ENCODE peak calls at places on chromosomes 11 and 22, in ten cellular contexts. I is coronary artery, R is dorsolateral prefrontal cortex, O is WTC11, T is HS-27A, W is NCI-H1436, U is foreskin keratinocyte, J is NCI-H510A treated with DMSO at 0.1 percent for 48 hours, M is nephron progenitor cell, B is fibroblast of the aortic adventitia. A is an unnamed sample.

GRCh38 chr11:131943296-131943695 is 572.9 kb downstream of the NTM start:
- DNase-seq in I (no peak), R (no peak), O (no peak), T (no peak), W (no peak), U (peak; percentile 50), J (peak; percentile 91), M (no peak), B (no peak), A (no peak)

GRCh38 chr11:67117667-67118058 is 1.4 kb upstream of the KDM2A start:
- DNase-seq in I (no peak), R (no peak), O (peak; percentile 48), T (no peak), W (no peak), U (no peak), J (no peak), M (peak; percentile 54), B (no peak), A (no peak)

GRCh38 chr11:31958086-31958735 is 132.7 kb upstream of the RCN1 start:
- DNase-seq in I (no peak), R (peak; percentile 57), O (peak; percentile 90), T (no peak), W (peak; percentile 18), U (peak; percentile 30), J (no peak), M (peak; percentile 85), B (peak; percentile 56), A (peak; percentile 42)

GRCh38 chr11:71454470-71455113 is 1.6 kb downstream of the NADSYN1 start:
- DNase-seq in I (no peak), R (no peak), O (no peak), T (no peak), W (no peak), U (no peak), J (peak; percentile 28), M (no peak), B (no peak), A (no peak)

GRCh38 chr11:18731949-18732821 is 6.2 kb upstream of the IGSF22 start:
- DNase-seq in I (no peak), R (peak; percentile 83), O (peak; percentile 77), T (peak; percentile 27), W (no peak), U (peak; percentile 11), J (no peak), M (peak; percentile 78), B (peak; percentile 53), A (peak; percentile 64)

GRCh38 chr11:129640671-129641070 is 175.0 kb upstream of the TMEM45B start:
- DNase-seq in I (no peak), R (no peak), O (no peak), T (no peak), W (no peak), U (peak; percentile 64), J (no peak), M (no peak), B (no peak), A (no peak)

GRCh38 chr11:16217631-16218030 is 138.7 kb downstream of the SOX6 start:
- DNase-seq in I (no peak), R (no peak), O (no peak), T (no peak), W (no peak), U (no peak), J (no peak), M (no peak), B (no peak), A (no peak)

GRCh38 chr11:130168105-130168504 is 8.5 kb downstream of the ST14 start:
- DNase-seq in I (no peak), R (no peak), O (no peak), T (no peak), W (no peak), U (peak; percentile 76), J (no peak), M (no peak), B (peak; percentile 42), A (no peak)

GRCh38 chr11:68806931-68807844 is 34.5 kb downstream of the CPT1A start:
- DNase-seq in I (no peak), R (no peak), O (no peak), T (no peak), W (no peak), U (no peak), J (no peak), M (no peak), B (peak; percentile 67), A (no peak)

GRCh38 chr11:57704932-57705331 is 7.1 kb downstream of the MED19 start:
- DNase-seq in I (no peak), R (no peak), O (no peak), T (no peak), W (no peak), U (no peak), J (no peak), M (no peak), B (no peak), A (no peak)

GRCh38 chr22:40512426-40513136 is 123.9 kb downstream of the MRTFA start:
- DNase-seq in I (peak; percentile 81), R (no peak), O (no peak), T (peak; percentile 83), W (no peak), U (peak; percentile 98), J (no peak), M (no peak), B (peak; percentile 100), A (no peak)

GRCh38 chr11:109112748-109113378 is 309.1 kb upstream of the C11orf87 start:
- DNase-seq in I (no peak), R (no peak), O (no peak), T (no peak), W (no peak), U (no peak), J (peak; percentile 71), M (no peak), B (no peak), A (no peak)